ENCODE peak calls at places on chromosomes 5 and 9, in four cellular contexts. One of them, this sample, is unnamed.

GRCh38 chr5:16406023-16406422 is 59.6 kb downstream of the ZNF622 start:
- DNase-seq in HepG2: no peak
- DNase-seq in WTC11: no peak
- DNase-seq in HEK293T: no peak
- DNase-seq in this sample: no peak

GRCh38 chr9:94826644-94827410 is 100.3 kb downstream of the AOPEP start:
- DNase-seq in HEK293T: no peak
- DNase-seq in HepG2: peak
- DNase-seq in WTC11: no peak
- DNase-seq in this sample: no peak

GRCh38 chr9:77753183-77753582 is 105.1 kb upstream of the GNA14 start:
- DNase-seq in WTC11: no peak
- DNase-seq in HEK293T: no peak
- DNase-seq in HepG2: no peak
- DNase-seq in this sample: no peak

GRCh38 chr9:91117959-91118651 is 243.6 kb downstream of the AUH start:
- DNase-seq in WTC11: peak
- DNase-seq in HepG2: no peak
- DNase-seq in HEK293T: no peak
- DNase-seq in this sample: peak

GRCh38 chr5:96031811-96032261 is 70.2 kb upstream of the ELL2 start:
- DNase-seq in WTC11: no peak
- DNase-seq in HepG2: no peak
- DNase-seq in HEK293T: no peak
- DNase-seq in this sample: no peak

GRCh38 chr9:89005323-89005722 is 14.1 kb downstream of the S1PR3 start:
- DNase-seq in WTC11: no peak
- DNase-seq in HepG2: no peak
- DNase-seq in HEK293T: no peak
- DNase-seq in this sample: no peak

GRCh38 chr9:35756275-35756742 is 2.2 kb upstream of the MSMP start:
- DNase-seq in HEK293T: no peak
- DNase-seq in HepG2: no peak
- DNase-seq in WTC11: peak
- DNase-seq in this sample: no peak

GRCh38 chr9:33254211-33254610 is 10.3 kb downstream of the BAG1 start:
- DNase-seq in HEK293T: no peak
- DNase-seq in WTC11: no peak
- DNase-seq in HepG2: no peak
- DNase-seq in this sample: no peak

GRCh38 chr9:100554935-100555401 is 22.9 kb upstream of the CAVIN4 start:
- DNase-seq in HepG2: no peak
- DNase-seq in WTC11: no peak
- DNase-seq in HEK293T: no peak
- DNase-seq in this sample: no peak

GRCh38 chr5:42836070-42836769 is 24.5 kb upstream of the SELENOP start:
- DNase-seq in HEK293T: no peak
- DNase-seq in HepG2: no peak
- DNase-seq in WTC11: no peak
- DNase-seq in this sample: no peak

GRCh38 chr5:142280066-142281011 is 44.5 kb downstream of the SPRY4 start:
- DNase-seq in WTC11: peak
- DNase-seq in HepG2: peak
- DNase-seq in HEK293T: peak
- DNase-seq in this sample: peak

GRCh38 chr9:87545858-87546257 is 48.2 kb downstream of the DAPK1 start:
- DNase-seq in HEK293T: no peak
- DNase-seq in WTC11: no peak
- DNase-seq in HepG2: no peak
- DNase-seq in this sample: no peak

GRCh38 chr5:141641634-141642278 is 5.0 kb downstream of the RELL2 start:
- DNase-seq in HEK293T: no peak
- DNase-seq in WTC11: no peak
- DNase-seq in HepG2: no peak
- DNase-seq in this sample: peak

GRCh38 chr9:35366627-35367026 is 123.3 kb upstream of the RUSC2 start:
- DNase-seq in HepG2: no peak
- DNase-seq in HEK293T: no peak
- DNase-seq in WTC11: no peak
- DNase-seq in this sample: no peak

GRCh38 chr5:54547711-54548250 is 30.2 kb downstream of the SNX18 start:
- DNase-seq in WTC11: no peak
- DNase-seq in HEK293T: no peak
- DNase-seq in HepG2: peak
- DNase-seq in this sample: no peak

GRCh38 chr9:764105-764524 is 77.4 kb upstream of the DMRT1 start:
- DNase-seq in HEK293T: peak
- DNase-seq in WTC11: peak
- DNase-seq in HepG2: peak
- DNase-seq in this sample: peak

GRCh38 chr5:852431-853401 is 1.9 kb upstream of the ZDHHC11 start:
- DNase-seq in WTC11: no peak
- DNase-seq in HepG2: no peak
- DNase-seq in HEK293T: no peak
- DNase-seq in this sample: no peak

GRCh38 chr5:77120706-77121105 is 33.6 kb upstream of the ZBED3 start:
- DNase-seq in HEK293T: no peak
- DNase-seq in HepG2: no peak
- DNase-seq in WTC11: no peak
- DNase-seq in this sample: no peak

GRCh38 chr9:35791321-35791921 is at the start of gene NPR2:
- DNase-seq in WTC11: peak
- DNase-seq in HEK293T: no peak
- DNase-seq in HepG2: no peak
- DNase-seq in this sample: no peak

GRCh38 chr5:73770601-73771025 is 144.6 kb downstream of the ARHGEF28 start:
- DNase-seq in WTC11: no peak
- DNase-seq in HEK293T: no peak
- DNase-seq in HepG2: peak
- DNase-seq in this sample: no peak

GRCh38 chr9:133505186-133505830 is 19.5 kb downstream of the MYMK start:
- DNase-seq in WTC11: no peak
- DNase-seq in HepG2: no peak
- DNase-seq in HEK293T: no peak
- DNase-seq in this sample: no peak

GRCh38 chr5:108788142-108788541 is 40.4 kb downstream of the FER start:
- DNase-seq in HEK293T: no peak
- DNase-seq in WTC11: no peak
- DNase-seq in HepG2: no peak
- DNase-seq in this sample: no peak

GRCh38 chr9:109861918-109862317 is 81.9 kb downstream of the PALM2AKAP2 start:
- DNase-seq in WTC11: no peak
- DNase-seq in HEK293T: no peak
- DNase-seq in HepG2: no peak
- DNase-seq in this sample: no peak

GRCh38 chr5:133032852-133033742 is 6.7 kb upstream of the ZCCHC10 start:
- DNase-seq in HEK293T: no peak
- DNase-seq in HepG2: peak
- DNase-seq in WTC11: no peak
- DNase-seq in this sample: peak

GRCh38 chr9:23938908-23939307 is 112.9 kb upstream of the ELAVL2 start:
- DNase-seq in HepG2: no peak
- DNase-seq in HEK293T: no peak
- DNase-seq in WTC11: no peak
- DNase-seq in this sample: no peak

GRCh38 chr9:96626912-96627311 is 7.3 kb upstream of the CDC14B start:
- DNase-seq in WTC11: no peak
- DNase-seq in HEK293T: no peak
- DNase-seq in HepG2: no peak
- DNase-seq in this sample: no peak

GRCh38 chr5:168132186-168132585 is 159.3 kb upstream of the WWC1 start:
- DNase-seq in HepG2: no peak
- DNase-seq in HEK293T: no peak
- DNase-seq in WTC11: no peak
- DNase-seq in this sample: no peak

GRCh38 chr5:147902606-147903115 is 3.7 kb downstream of the C5orf46 start:
- DNase-seq in HEK293T: no peak
- DNase-seq in WTC11: no peak
- DNase-seq in HepG2: no peak
- DNase-seq in this sample: no peak

DNA sequence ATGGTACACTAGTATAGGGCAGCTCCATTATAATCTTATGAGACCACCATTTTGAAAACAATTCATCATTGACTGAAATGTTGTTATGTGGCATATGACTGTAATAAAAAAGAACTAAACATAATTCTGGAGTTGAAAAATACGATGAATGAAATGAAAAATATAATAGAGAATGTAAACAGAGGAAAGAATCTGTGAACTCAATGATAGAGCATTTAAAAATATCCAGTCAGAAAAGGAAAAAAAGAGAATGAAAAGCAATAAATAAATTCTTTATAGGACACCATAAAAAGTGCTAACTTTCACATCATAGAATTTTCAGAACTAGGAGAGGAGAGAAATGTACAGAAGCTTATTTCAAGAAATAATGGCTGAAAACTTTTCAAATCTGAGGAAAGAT is 17.6 kb upstream of the VCAN start:
- DNase-seq in HEK293T: no peak
- DNase-seq in WTC11: no peak
- DNase-seq in HepG2: no peak
- DNase-seq in this sample: no peak
- TF ChIP-seq ELF4 in HEK293T: no peak
- TF ChIP-seq ELF4 in WTC11: no peak
- TF ChIP-seq ELF4 in HepG2: no peak
- TF ChIP-seq ELF4 in this sample: no peak

GRCh38 chr5:134143964-134144941 is 29.8 kb downstream of the TCF7 start:
- DNase-seq in WTC11: no peak
- DNase-seq in HepG2: no peak
- DNase-seq in HEK293T: no peak
- DNase-seq in this sample: no peak

GRCh38 chr5:134142088-134142487 is 27.6 kb downstream of the TCF7 start:
- DNase-seq in HEK293T: no peak
- DNase-seq in WTC11: no peak
- DNase-seq in HepG2: no peak
- DNase-seq in this sample: no peak

GRCh38 chr5:134142806-134143205 is 28.3 kb downstream of the TCF7 start:
- DNase-seq in HepG2: no peak
- DNase-seq in HEK293T: no peak
- DNase-seq in WTC11: no peak
- DNase-seq in this sample: no peak

GRCh38 chr5:134145061-134145757 is 30.7 kb downstream of the TCF7 start:
- DNase-seq in WTC11: no peak
- DNase-seq in HepG2: no peak
- DNase-seq in HEK293T: no peak
- DNase-seq in this sample: no peak

GRCh38 chr5:134143431-134143830 is 28.9 kb downstream of the TCF7 start:
- DNase-seq in WTC11: no peak
- DNase-seq in HEK293T: no peak
- DNase-seq in HepG2: no peak
- DNase-seq in this sample: no peak
- TF ChIP-seq ELF4 in WTC11: no peak
- TF ChIP-seq ELF4 in HEK293T: no peak
- TF ChIP-seq ELF4 in HepG2: no peak
- TF ChIP-seq ELF4 in this sample: no peak

GRCh38 chr5:14236757-14237156 is 93.6 kb downstream of the TRIO start:
- DNase-seq in HepG2: no peak
- DNase-seq in WTC11: no peak
- DNase-seq in HEK293T: no peak
- DNase-seq in this sample: no peak
- TF ChIP-seq ELF4 in HepG2: no peak
- TF ChIP-seq ELF4 in WTC11: no peak
- TF ChIP-seq ELF4 in HEK293T: no peak
- TF ChIP-seq ELF4 in this sample: no peak

DNA sequence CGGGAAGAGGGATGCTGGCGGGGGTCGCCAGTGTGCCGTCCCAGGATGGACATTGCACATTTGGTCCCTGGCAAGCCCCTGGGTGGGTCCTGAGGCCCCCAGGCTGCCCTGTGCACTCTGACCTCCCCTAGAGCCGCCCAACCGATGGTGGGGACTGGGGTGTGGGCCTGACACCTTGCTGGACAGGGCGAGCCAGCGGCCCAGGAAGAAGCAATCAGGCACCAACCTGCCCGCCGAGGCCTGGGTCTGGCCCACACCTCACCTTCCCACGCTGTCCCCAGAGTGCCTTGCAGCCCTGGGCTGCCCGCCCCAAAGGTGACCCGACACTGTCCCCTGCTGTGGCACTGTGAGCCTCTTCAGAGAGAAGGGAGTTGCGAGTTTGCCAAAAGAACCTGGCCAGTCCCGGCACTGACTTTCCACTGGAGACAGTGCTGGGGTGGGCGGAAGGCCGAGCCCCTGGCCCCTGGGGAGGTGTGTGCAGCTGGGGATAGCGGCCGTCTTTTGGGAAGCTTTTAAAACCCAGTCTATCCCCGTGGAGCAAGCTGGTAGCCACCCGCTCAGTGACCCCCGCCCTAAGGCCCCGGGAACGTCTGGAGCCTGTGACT is 12.0 kb upstream of the NRARP start:
- DNase-seq in HepG2: no peak
- DNase-seq in WTC11: no peak
- DNase-seq in HEK293T: no peak
- DNase-seq in this sample: peak
- TF ChIP-seq ELF4 in HepG2: no peak
- TF ChIP-seq ELF4 in WTC11: no peak
- TF ChIP-seq ELF4 in HEK293T: no peak
- TF ChIP-seq ELF4 in this sample: no peak